ENCODE peak calls at places on chromosomes 12 and 14, in five cellular contexts. One of them, this sample, is unnamed.

GRCh38 chr12:73935817-73936216 is 601.8 kb upstream of the ATXN7L3B start:
- DNase-seq in IMR-90: no peak
- DNase-seq in stomach: no peak
- DNase-seq in lower leg skin: no peak
- DNase-seq in H54: no peak
- DNase-seq in this sample: no peak

GRCh38 chr14:104157303-104157928 is 19.0 kb downstream of the KIF26A start:
- DNase-seq in stomach: no peak
- DNase-seq in H54: no peak
- DNase-seq in IMR-90: no peak
- DNase-seq in lower leg skin: no peak
- DNase-seq in this sample: peak

GRCh38 chr14:85601246-85601645 is 71.3 kb downstream of the FLRT2 start:
- DNase-seq in IMR-90: no peak
- DNase-seq in H54: no peak
- DNase-seq in stomach: no peak
- DNase-seq in lower leg skin: no peak
- DNase-seq in this sample: no peak

GRCh38 chr14:90728951-90729350 is 87.3 kb downstream of the TTC7B start:
- DNase-seq in lower leg skin: no peak
- DNase-seq in H54: no peak
- DNase-seq in IMR-90: no peak
- DNase-seq in stomach: no peak
- DNase-seq in this sample: no peak

GRCh38 chr14:36661506-36662257 is at the start of gene PAX9:
- DNase-seq in lower leg skin: peak
- DNase-seq in IMR-90: peak
- DNase-seq in stomach: peak
- DNase-seq in H54: no peak
- DNase-seq in this sample: peak

GRCh38 chr12:58540480-58541299 is 379.6 kb downstream of the LRIG3 start:
- DNase-seq in H54: peak
- DNase-seq in lower leg skin: peak
- DNase-seq in IMR-90: peak
- DNase-seq in stomach: peak
- DNase-seq in this sample: peak

GRCh38 chr14:89501381-89501780 is 84.3 kb upstream of the FOXN3 start:
- DNase-seq in H54: no peak
- DNase-seq in lower leg skin: no peak
- DNase-seq in IMR-90: peak
- DNase-seq in stomach: no peak
- DNase-seq in this sample: no peak

GRCh38 chr14:49986344-49987014 is 93.6 kb downstream of the ARF6 start:
- DNase-seq in H54: no peak
- DNase-seq in lower leg skin: no peak
- DNase-seq in stomach: no peak
- DNase-seq in IMR-90: peak
- DNase-seq in this sample: no peak

GRCh38 chr12:26193539-26193938 is 1.8 kb upstream of the SSPN start:
- DNase-seq in H54: no peak
- DNase-seq in lower leg skin: no peak
- DNase-seq in stomach: no peak
- DNase-seq in IMR-90: no peak
- DNase-seq in this sample: no peak

GRCh38 chr12:42733911-42734310 is 144.4 kb upstream of the PRICKLE1 start:
- DNase-seq in IMR-90: no peak
- DNase-seq in stomach: no peak
- DNase-seq in H54: no peak
- DNase-seq in lower leg skin: no peak
- DNase-seq in this sample: no peak

GRCh38 chr14:100839573-100840175 is 13.8 kb downstream of the MEG3 start:
- DNase-seq in H54: no peak
- DNase-seq in lower leg skin: no peak
- DNase-seq in stomach: no peak
- DNase-seq in IMR-90: no peak
- DNase-seq in this sample: no peak

GRCh38 chr14:88426271-88426670 is 40.8 kb downstream of the SPATA7 start:
- DNase-seq in stomach: no peak
- DNase-seq in H54: no peak
- DNase-seq in IMR-90: peak
- DNase-seq in lower leg skin: no peak
- DNase-seq in this sample: no peak

GRCh38 chr14:23063601-23064000 is 6.3 kb upstream of the CDH24 start:
- DNase-seq in stomach: no peak
- DNase-seq in IMR-90: no peak
- DNase-seq in H54: no peak
- DNase-seq in lower leg skin: no peak
- DNase-seq in this sample: no peak

GRCh38 chr12:114764516-114764915 is 80.5 kb upstream of the TBX3 start:
- DNase-seq in H54: no peak
- DNase-seq in stomach: no peak
- DNase-seq in lower leg skin: no peak
- DNase-seq in IMR-90: peak
- DNase-seq in this sample: no peak

GRCh38 chr12:51397670-51398069 is 6.5 kb upstream of the GALNT6 start:
- DNase-seq in stomach: no peak
- DNase-seq in lower leg skin: no peak
- DNase-seq in H54: no peak
- DNase-seq in IMR-90: no peak
- DNase-seq in this sample: no peak

GRCh38 chr12:130668286-130669204 is 47.6 kb downstream of the RIMBP2 start:
- DNase-seq in stomach: no peak
- DNase-seq in IMR-90: no peak
- DNase-seq in lower leg skin: no peak
- DNase-seq in H54: no peak
- DNase-seq in this sample: no peak

GRCh38 chr14:70701610-70702009 is 59.9 kb downstream of the TTC9 start:
- DNase-seq in lower leg skin: no peak
- DNase-seq in stomach: no peak
- DNase-seq in H54: no peak
- DNase-seq in IMR-90: no peak
- DNase-seq in this sample: no peak

GRCh38 chr12:95385646-95386045 is 88.3 kb upstream of the METAP2 start:
- DNase-seq in stomach: no peak
- DNase-seq in H54: no peak
- DNase-seq in IMR-90: peak
- DNase-seq in lower leg skin: no peak
- DNase-seq in this sample: peak

GRCh38 chr12:131130311-131130911 is 176.7 kb downstream of the ADGRD1 start:
- DNase-seq in IMR-90: no peak
- DNase-seq in stomach: no peak
- DNase-seq in H54: no peak
- DNase-seq in lower leg skin: no peak
- DNase-seq in this sample: no peak

GRCh38 chr14:32307881-32308582 is 21.1 kb upstream of the AKAP6 start:
- DNase-seq in lower leg skin: peak
- DNase-seq in stomach: peak
- DNase-seq in IMR-90: no peak
- DNase-seq in H54: no peak
- DNase-seq in this sample: no peak

GRCh38 chr12:108729612-108730336 is 1.5 kb downstream of the CORO1C start:
- DNase-seq in H54: peak
- DNase-seq in IMR-90: no peak
- DNase-seq in lower leg skin: no peak
- DNase-seq in stomach: no peak
- DNase-seq in this sample: peak

GRCh38 chr14:49895480-49895879 is 2.6 kb downstream of the ARF6 start:
- DNase-seq in H54: no peak
- DNase-seq in IMR-90: no peak
- DNase-seq in lower leg skin: no peak
- DNase-seq in stomach: no peak
- DNase-seq in this sample: peak

GRCh38 chr14:92677087-92677668 is 71.2 kb downstream of the LGMN start:
- DNase-seq in lower leg skin: no peak
- DNase-seq in H54: no peak
- DNase-seq in stomach: no peak
- DNase-seq in IMR-90: no peak
- DNase-seq in this sample: no peak

GRCh38 chr12:124490584-124491305 is 76.7 kb downstream of the NCOR2 start:
- DNase-seq in lower leg skin: no peak
- DNase-seq in H54: no peak
- DNase-seq in stomach: peak
- DNase-seq in IMR-90: no peak
- DNase-seq in this sample: peak

GRCh38 chr12:71872999-71873398 is 33.4 kb downstream of the TBC1D15 start:
- DNase-seq in H54: no peak
- DNase-seq in stomach: no peak
- DNase-seq in lower leg skin: no peak
- DNase-seq in IMR-90: no peak
- DNase-seq in this sample: no peak

GRCh38 chr14:61501714-61502458 is 180.5 kb downstream of the PRKCH start:
- DNase-seq in IMR-90: no peak
- DNase-seq in H54: no peak
- DNase-seq in lower leg skin: no peak
- DNase-seq in stomach: no peak
- DNase-seq in this sample: no peak

GRCh38 chr14:61504841-61505340 is 183.5 kb downstream of the PRKCH start:
- DNase-seq in H54: no peak
- DNase-seq in IMR-90: no peak
- DNase-seq in lower leg skin: no peak
- DNase-seq in stomach: no peak
- DNase-seq in this sample: no peak

GRCh38 chr14:61502459-61503093 is 181.2 kb downstream of the PRKCH start:
- DNase-seq in IMR-90: no peak
- DNase-seq in stomach: no peak
- DNase-seq in lower leg skin: no peak
- DNase-seq in H54: no peak
- DNase-seq in this sample: no peak

GRCh38 chr14:61505815-61506809 is 184.7 kb downstream of the PRKCH start:
- DNase-seq in IMR-90: peak
- DNase-seq in H54: no peak
- DNase-seq in stomach: no peak
- DNase-seq in lower leg skin: no peak
- DNase-seq in this sample: no peak

GRCh38 chr14:61503167-61503801 is 181.9 kb downstream of the PRKCH start:
- DNase-seq in stomach: no peak
- DNase-seq in H54: no peak
- DNase-seq in lower leg skin: no peak
- DNase-seq in IMR-90: peak
- DNase-seq in this sample: no peak
- TF ChIP-seq POLR2A in stomach: no peak
- TF ChIP-seq POLR2A in H54: no peak
- TF ChIP-seq POLR2A in lower leg skin: no peak
- TF ChIP-seq POLR2A in IMR-90: no peak
- TF ChIP-seq POLR2A in this sample: no peak

DNA sequence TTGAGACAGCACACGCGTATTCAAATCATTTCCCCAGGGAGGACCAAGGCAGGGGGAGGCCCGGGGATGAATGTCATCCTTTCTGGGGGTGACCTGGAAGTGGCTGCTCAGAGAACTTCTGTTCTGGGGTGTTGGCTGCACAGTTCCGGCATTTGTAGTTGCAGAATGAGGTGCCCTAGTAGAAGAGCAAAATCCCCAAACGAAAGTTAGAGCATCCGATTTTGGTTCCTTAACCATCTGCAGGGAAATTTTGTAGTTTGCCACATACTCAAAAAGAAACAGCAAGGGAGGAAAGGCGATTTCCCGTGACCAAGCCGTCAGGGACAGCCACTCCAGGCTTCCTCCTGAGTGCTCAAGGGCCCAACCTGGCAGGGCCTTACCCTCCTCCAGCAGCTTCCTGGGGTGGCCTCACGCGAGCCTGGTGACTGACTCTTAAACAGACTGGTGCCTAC is 13.0 kb upstream of the TRAF3 start:
- DNase-seq in stomach: no peak
- DNase-seq in IMR-90: no peak
- DNase-seq in lower leg skin: no peak
- DNase-seq in H54: no peak
- DNase-seq in this sample: no peak
- TF ChIP-seq POLR2A in stomach: no peak
- TF ChIP-seq POLR2A in IMR-90: no peak
- TF ChIP-seq POLR2A in lower leg skin: no peak
- TF ChIP-seq POLR2A in H54: no peak
- TF ChIP-seq POLR2A in this sample: no peak

DNA sequence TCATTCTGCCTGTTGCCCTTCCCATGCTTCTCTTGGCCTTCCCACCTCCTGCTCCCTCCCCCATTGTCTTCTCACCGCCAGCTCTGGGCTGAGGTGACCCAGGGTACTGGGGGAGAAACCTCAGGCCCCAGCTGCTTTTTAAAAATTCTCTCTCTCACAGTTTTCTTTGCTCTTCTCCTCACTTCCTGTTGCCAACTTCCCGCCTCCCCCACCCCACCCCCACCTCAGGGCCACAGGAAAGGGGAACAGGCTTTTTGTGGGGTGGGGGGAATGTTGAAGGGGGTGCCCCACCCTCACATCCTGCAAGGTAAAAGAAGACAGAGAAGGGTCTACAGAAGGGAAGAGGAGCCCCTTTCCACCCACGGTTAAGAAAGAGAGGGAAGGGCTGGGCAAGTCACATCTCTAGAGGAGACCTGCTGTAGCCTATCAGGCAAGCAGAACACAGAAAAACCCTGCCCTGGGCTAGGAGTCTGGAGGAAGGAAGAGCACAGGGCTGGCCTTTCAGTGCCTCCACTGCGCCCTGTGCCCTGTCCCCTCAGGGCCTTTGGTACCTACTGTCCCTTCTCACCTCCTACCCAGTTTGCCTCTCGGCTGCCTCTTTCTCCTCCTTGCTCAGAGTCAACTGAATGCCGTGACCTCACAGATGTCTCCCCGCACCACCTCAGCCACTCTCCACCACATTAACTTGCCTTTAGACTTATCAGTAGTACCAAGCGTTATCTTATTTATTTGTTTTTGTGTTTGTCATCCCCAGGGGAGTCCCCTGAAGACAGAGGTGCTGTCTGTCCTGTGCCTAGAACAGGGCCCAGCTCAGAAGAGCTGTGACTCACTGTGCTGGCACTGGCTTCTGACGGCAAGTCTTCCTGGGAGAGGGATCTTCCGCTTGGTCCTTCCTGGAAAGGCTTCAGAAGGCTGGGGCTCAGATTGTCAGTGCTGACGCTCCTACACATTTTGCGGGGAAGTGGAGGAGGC is 1.7 kb downstream of the ARHGAP9 start:
- DNase-seq in lower leg skin: no peak
- DNase-seq in stomach: no peak
- DNase-seq in H54: no peak
- DNase-seq in IMR-90: peak
- DNase-seq in this sample: no peak
- TF ChIP-seq POLR2A in lower leg skin: no peak
- TF ChIP-seq POLR2A in stomach: no peak
- TF ChIP-seq POLR2A in H54: no peak
- TF ChIP-seq POLR2A in IMR-90: no peak
- TF ChIP-seq POLR2A in this sample: no peak

GRCh38 chr12:7934153-7934552 is 1.8 kb downstream of the SLC2A3 start:
- DNase-seq in stomach: no peak
- DNase-seq in lower leg skin: no peak
- DNase-seq in IMR-90: no peak
- DNase-seq in H54: no peak
- DNase-seq in this sample: peak

GRCh38 chr12:7935773-7936581 is at the start of gene SLC2A3:
- DNase-seq in stomach: peak
- DNase-seq in IMR-90: peak
- DNase-seq in H54: peak
- DNase-seq in lower leg skin: peak
- DNase-seq in this sample: peak

GRCh38 chr12:7935464-7935772 is 569 bp downstream of the SLC2A3 start:
- DNase-seq in H54: no peak
- DNase-seq in lower leg skin: no peak
- DNase-seq in stomach: no peak
- DNase-seq in IMR-90: no peak
- DNase-seq in this sample: no peak

GRCh38 chr12:7934560-7935463 is 1.2 kb downstream of the SLC2A3 start:
- DNase-seq in H54: no peak
- DNase-seq in lower leg skin: no peak
- DNase-seq in stomach: no peak
- DNase-seq in IMR-90: no peak
- DNase-seq in this sample: peak

GRCh38 chr12:7933255-7933726 is 2.7 kb downstream of the SLC2A3 start:
- DNase-seq in lower leg skin: peak
- DNase-seq in H54: peak
- DNase-seq in IMR-90: peak
- DNase-seq in stomach: peak
- DNase-seq in this sample: peak
- TF ChIP-seq POLR2A in lower leg skin: no peak
- TF ChIP-seq POLR2A in H54: no peak
- TF ChIP-seq POLR2A in IMR-90: peak
- TF ChIP-seq POLR2A in stomach: no peak
- TF ChIP-seq POLR2A in this sample: peak